ENCODE peak calls at places on chromosomes 3 and 15, in seven cellular contexts. One of them, this sample, is unnamed.

GRCh38 chr15:56765252-56765651 is 31.9 kb upstream of the ZNF280D start:
- DNase-seq in SK-N-SH: no peak
- DNase-seq in GM12891: no peak
- DNase-seq in HepG2: no peak
- DNase-seq in GM12878: no peak
- DNase-seq in K562: no peak
- DNase-seq in H1: no peak
- DNase-seq in this sample: no peak

GRCh38 chr3:59541352-59541751 is 491.5 kb upstream of the CFAP20DC start:
- DNase-seq in H1: no peak
- DNase-seq in GM12878: no peak
- DNase-seq in SK-N-SH: no peak
- DNase-seq in HepG2: no peak
- DNase-seq in K562: no peak
- DNase-seq in GM12891: no peak
- DNase-seq in this sample: no peak

GRCh38 chr15:89526181-89526580 is 29.8 kb upstream of the RHCG start:
- DNase-seq in GM12891: no peak
- DNase-seq in H1: no peak
- DNase-seq in HepG2: no peak
- DNase-seq in SK-N-SH: no peak
- DNase-seq in K562: no peak
- DNase-seq in GM12878: no peak
- DNase-seq in this sample: no peak

GRCh38 chr3:25747033-25747432 is 36.2 kb downstream of the NGLY1 start:
- DNase-seq in H1: no peak
- DNase-seq in K562: no peak
- DNase-seq in GM12891: no peak
- DNase-seq in GM12878: no peak
- DNase-seq in SK-N-SH: no peak
- DNase-seq in HepG2: no peak
- DNase-seq in this sample: no peak

GRCh38 chr3:133863865-133864264 is 31.8 kb downstream of the RAB6B start:
- DNase-seq in K562: no peak
- DNase-seq in SK-N-SH: no peak
- DNase-seq in H1: no peak
- DNase-seq in GM12878: no peak
- DNase-seq in HepG2: no peak
- DNase-seq in GM12891: no peak
- DNase-seq in this sample: no peak

GRCh38 chr3:139897759-139898158 is 37.2 kb upstream of the CLSTN2 start:
- DNase-seq in H1: no peak
- DNase-seq in GM12878: no peak
- DNase-seq in HepG2: no peak
- DNase-seq in GM12891: no peak
- DNase-seq in SK-N-SH: no peak
- DNase-seq in K562: no peak
- DNase-seq in this sample: no peak

GRCh38 chr3:107939621-107940236 is 151.1 kb downstream of the CD47 start:
- DNase-seq in SK-N-SH: no peak
- DNase-seq in H1: no peak
- DNase-seq in HepG2: peak
- DNase-seq in K562: no peak
- DNase-seq in GM12878: no peak
- DNase-seq in GM12891: no peak
- DNase-seq in this sample: no peak

GRCh38 chr3:56769125-56769709 is 32.5 kb downstream of the ARHGEF3 start:
- DNase-seq in GM12891: no peak
- DNase-seq in GM12878: no peak
- DNase-seq in H1: no peak
- DNase-seq in SK-N-SH: no peak
- DNase-seq in HepG2: no peak
- DNase-seq in K562: no peak
- DNase-seq in this sample: no peak

GRCh38 chr3:94076055-94076454 is 13.2 kb downstream of the NSUN3 start:
- DNase-seq in GM12891: no peak
- DNase-seq in SK-N-SH: no peak
- DNase-seq in H1: no peak
- DNase-seq in K562: no peak
- DNase-seq in HepG2: no peak
- DNase-seq in GM12878: no peak
- DNase-seq in this sample: no peak

GRCh38 chr15:94972314-94972713 is 741.0 kb downstream of the MCTP2 start:
- DNase-seq in HepG2: no peak
- DNase-seq in H1: no peak
- DNase-seq in GM12878: no peak
- DNase-seq in GM12891: no peak
- DNase-seq in SK-N-SH: no peak
- DNase-seq in K562: no peak
- DNase-seq in this sample: no peak
- TF ChIP-seq TAF1 in HepG2: no peak
- TF ChIP-seq TAF1 in H1: no peak
- TF ChIP-seq TAF1 in GM12878: no peak
- TF ChIP-seq TAF1 in GM12891: no peak
- TF ChIP-seq TAF1 in SK-N-SH: no peak
- TF ChIP-seq TAF1 in K562: no peak
- TF ChIP-seq TAF1 in this sample: no peak

GRCh38 chr15:30999729-31000128 is 8.3 kb upstream of the MTMR10 start:
- DNase-seq in GM12878: no peak
- DNase-seq in SK-N-SH: no peak
- DNase-seq in H1: no peak
- DNase-seq in HepG2: no peak
- DNase-seq in K562: peak
- DNase-seq in GM12891: no peak
- DNase-seq in this sample: no peak

GRCh38 chr15:30992465-30992864 is 1.0 kb upstream of the MTMR10 start:
- DNase-seq in GM12891: no peak
- DNase-seq in K562: no peak
- DNase-seq in H1: no peak
- DNase-seq in HepG2: peak
- DNase-seq in GM12878: no peak
- DNase-seq in SK-N-SH: no peak
- DNase-seq in this sample: no peak

GRCh38 chr15:31001702-31002101 is 10.3 kb upstream of the MTMR10 start:
- DNase-seq in GM12878: no peak
- DNase-seq in HepG2: no peak
- DNase-seq in SK-N-SH: no peak
- DNase-seq in H1: no peak
- DNase-seq in GM12891: no peak
- DNase-seq in K562: no peak
- DNase-seq in this sample: no peak

GRCh38 chr15:30992073-30992363 is 590 bp upstream of the MTMR10 start:
- DNase-seq in H1: no peak
- DNase-seq in GM12891: no peak
- DNase-seq in GM12878: no peak
- DNase-seq in K562: no peak
- DNase-seq in SK-N-SH: no peak
- DNase-seq in HepG2: peak
- DNase-seq in this sample: no peak

DNA sequence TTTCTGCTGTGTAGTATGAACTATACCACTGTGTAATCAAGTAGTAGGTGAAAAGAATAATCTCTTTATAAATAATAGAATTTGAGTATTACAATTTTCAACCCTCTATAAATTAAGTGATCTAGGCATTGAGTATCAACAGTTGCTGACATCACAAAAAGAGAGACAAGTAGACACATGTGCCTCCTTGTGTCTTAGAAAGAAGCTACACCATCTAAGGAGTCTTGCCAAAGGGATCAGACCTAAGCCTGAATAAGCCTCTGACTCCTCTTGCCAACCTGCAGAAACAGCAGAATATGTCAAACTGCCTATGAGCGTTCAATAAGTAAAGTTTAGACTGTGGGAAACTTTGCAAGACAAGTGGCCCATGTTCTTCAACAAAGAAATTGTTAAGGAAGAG is 5.8 kb upstream of the MTMR10 start:
- DNase-seq in K562: no peak
- DNase-seq in GM12878: no peak
- DNase-seq in H1: no peak
- DNase-seq in SK-N-SH: no peak
- DNase-seq in GM12891: no peak
- DNase-seq in HepG2: no peak
- DNase-seq in this sample: no peak
- TF ChIP-seq TAF1 in K562: no peak
- TF ChIP-seq TAF1 in GM12878: no peak
- TF ChIP-seq TAF1 in H1: no peak
- TF ChIP-seq TAF1 in SK-N-SH: no peak
- TF ChIP-seq TAF1 in GM12891: no peak
- TF ChIP-seq TAF1 in HepG2: no peak
- TF ChIP-seq TAF1 in this sample: no peak

DNA sequence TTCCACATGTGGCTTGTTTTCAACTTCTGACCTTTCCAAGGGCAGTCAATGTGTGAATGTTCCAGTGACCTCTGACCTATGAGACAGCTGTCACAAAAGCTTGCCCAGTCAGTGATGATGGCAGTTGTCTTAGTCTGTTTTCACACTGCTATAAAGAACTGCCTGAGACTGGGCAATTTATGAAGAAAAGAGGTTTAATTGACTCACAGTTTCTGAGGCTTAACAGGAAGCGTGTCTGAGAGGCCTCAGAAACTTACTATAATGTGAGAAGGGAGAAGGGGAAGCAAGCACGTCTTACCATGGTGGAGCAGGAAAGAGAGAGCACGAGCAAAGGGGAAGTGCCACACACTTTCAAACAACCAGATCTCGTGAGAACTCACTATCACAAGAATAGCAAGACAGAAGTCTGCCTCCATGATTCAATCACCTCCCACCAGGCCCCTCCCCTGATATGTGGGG is 95.6 kb downstream of the ECT2 start:
- DNase-seq in GM12878: no peak
- DNase-seq in SK-N-SH: no peak
- DNase-seq in HepG2: no peak
- DNase-seq in K562: no peak
- DNase-seq in GM12891: no peak
- DNase-seq in H1: no peak
- DNase-seq in this sample: no peak
- TF ChIP-seq TAF1 in GM12878: no peak
- TF ChIP-seq TAF1 in SK-N-SH: no peak
- TF ChIP-seq TAF1 in HepG2: no peak
- TF ChIP-seq TAF1 in K562: no peak
- TF ChIP-seq TAF1 in GM12891: no peak
- TF ChIP-seq TAF1 in H1: no peak
- TF ChIP-seq TAF1 in this sample: no peak

DNA sequence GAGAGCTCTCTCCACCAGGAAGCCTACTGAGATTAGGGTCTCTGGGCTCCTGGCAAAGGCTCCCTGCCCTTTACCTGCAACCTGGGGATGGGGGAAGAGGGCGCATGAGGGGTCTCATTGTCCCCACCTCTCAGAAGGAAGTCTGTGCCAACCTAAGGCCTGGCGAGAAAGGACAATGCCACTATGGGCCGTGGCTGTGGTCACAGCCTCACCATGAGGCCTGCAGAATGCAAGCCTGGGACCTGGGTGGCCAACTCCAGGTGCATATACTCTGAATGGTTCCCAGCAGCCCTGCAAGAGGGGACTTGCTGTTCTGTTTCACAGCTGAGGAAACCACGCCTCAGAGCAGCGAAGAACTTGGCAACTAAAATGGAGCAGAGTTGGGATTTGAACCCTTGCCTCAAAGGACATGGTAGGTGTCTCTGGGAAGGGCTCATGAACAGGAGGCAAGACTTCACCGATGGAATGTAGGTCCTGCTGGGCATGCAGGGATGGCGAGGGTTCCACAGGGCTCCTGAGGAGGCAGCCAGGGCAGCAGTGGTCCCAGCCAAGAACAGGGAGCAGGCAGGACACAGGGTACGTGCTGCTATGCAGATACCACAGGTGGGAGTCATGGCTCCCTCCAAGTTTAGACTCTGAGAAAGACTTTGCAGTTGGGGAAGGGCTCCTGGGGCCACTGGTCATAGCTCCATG is 1.1 kb downstream of the MYL3 start:
- DNase-seq in H1: no peak
- DNase-seq in GM12878: no peak
- DNase-seq in K562: no peak
- DNase-seq in GM12891: no peak
- DNase-seq in HepG2: no peak
- DNase-seq in SK-N-SH: no peak
- DNase-seq in this sample: no peak
- TF ChIP-seq TAF1 in H1: no peak
- TF ChIP-seq TAF1 in GM12878: no peak
- TF ChIP-seq TAF1 in K562: no peak
- TF ChIP-seq TAF1 in GM12891: no peak
- TF ChIP-seq TAF1 in HepG2: no peak
- TF ChIP-seq TAF1 in SK-N-SH: no peak
- TF ChIP-seq TAF1 in this sample: no peak

DNA sequence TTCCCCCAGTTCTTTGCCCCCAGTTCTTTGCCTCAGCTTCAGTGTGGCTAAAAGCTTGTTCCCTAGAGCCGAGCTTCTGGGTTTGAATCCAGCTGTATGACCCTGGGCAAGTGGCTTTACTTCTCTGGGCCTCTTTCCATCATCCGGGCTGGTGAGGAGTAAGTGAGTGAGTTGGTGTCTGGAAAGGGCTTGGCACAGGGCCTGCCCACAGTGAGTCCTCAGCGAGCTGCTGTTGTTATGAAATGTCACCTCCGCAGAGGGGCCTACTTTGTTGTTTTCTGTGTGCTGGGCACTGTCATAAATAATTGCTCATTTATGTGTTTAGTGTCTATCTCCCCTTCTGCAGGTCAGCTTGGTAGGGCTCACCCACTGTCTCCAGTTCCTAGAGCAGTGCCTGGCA is 31.7 kb downstream of the SLC6A6 start:
- DNase-seq in HepG2: no peak
- DNase-seq in SK-N-SH: no peak
- DNase-seq in GM12878: no peak
- DNase-seq in H1: no peak
- DNase-seq in GM12891: no peak
- DNase-seq in K562: no peak
- DNase-seq in this sample: no peak
- TF ChIP-seq TAF1 in HepG2: no peak
- TF ChIP-seq TAF1 in SK-N-SH: no peak
- TF ChIP-seq TAF1 in GM12878: no peak
- TF ChIP-seq TAF1 in H1: no peak
- TF ChIP-seq TAF1 in GM12891: no peak
- TF ChIP-seq TAF1 in K562: no peak
- TF ChIP-seq TAF1 in this sample: no peak

GRCh38 chr3:149101154-149101553 is 14.8 kb upstream of the HLTF start:
- DNase-seq in GM12891: no peak
- DNase-seq in HepG2: no peak
- DNase-seq in K562: no peak
- DNase-seq in SK-N-SH: no peak
- DNase-seq in H1: no peak
- DNase-seq in GM12878: no peak
- DNase-seq in this sample: no peak
- TF ChIP-seq TAF1 in GM12891: no peak
- TF ChIP-seq TAF1 in HepG2: no peak
- TF ChIP-seq TAF1 in K562: no peak
- TF ChIP-seq TAF1 in SK-N-SH: no peak
- TF ChIP-seq TAF1 in H1: no peak
- TF ChIP-seq TAF1 in GM12878: no peak
- TF ChIP-seq TAF1 in this sample: no peak

This sample was measured in GM12892.